ENCODE peak calls at places on chromosomes 2 and 18, in seven cellular contexts. S is IMR-90; B is CD8-positive, alpha-beta T cell; D is transverse colon; K is MM.1S; W is A549; J is BE2C. Y is an unnamed sample.
A peak's percentile ranks its signal among the peaks of the same experiment; 100 is the strongest.

GRCh38 chr2:40824269-40824668 is 372.4 kb upstream of the SLC8A1 start:
- DNase-seq in J (no peak), D (no peak), S (no peak), B (no peak), W (no peak), K (no peak), Y (no peak)

GRCh38 chr18:58359226-58360019 is 269.5 kb downstream of the ALPK2 start:
- DNase-seq in S (peak; percentile 33), J (no peak), W (peak; percentile 9), B (no peak), D (no peak), K (no peak), Y (no peak)

GRCh38 chr2:195543902-195544894 is 112.8 kb upstream of the SLC39A10 start:
- DNase-seq in J (no peak), S (peak; percentile 93), W (peak; percentile 83), K (no peak), B (no peak), D (no peak), Y (no peak)

GRCh38 chr18:6355789-6356589 is 58.7 kb downstream of the L3MBTL4 start:
- DNase-seq in K (no peak), W (peak; percentile 11), D (no peak), S (peak; percentile 40), B (no peak), J (no peak), Y (peak; percentile 71)

GRCh38 chr2:220034356-220035121 is 407.1 kb downstream of the SLC4A3 start:
- DNase-seq in W (no peak), K (no peak), B (no peak), S (peak; percentile 72), D (no peak), J (no peak), Y (no peak)

GRCh38 chr2:118442949-118443348 is 354.7 kb downstream of the INSIG2 start:
- DNase-seq in J (no peak), B (no peak), S (no peak), W (no peak), K (no peak), D (no peak), Y (no peak)

GRCh38 chr2:59893612-59894011 is 659.8 kb downstream of the BCL11A start:
- DNase-seq in J (no peak), D (no peak), S (no peak), W (no peak), K (no peak), B (no peak), Y (no peak)

GRCh38 chr2:200619275-200619674 is 33.5 kb downstream of the AOX1 start:
- DNase-seq in B (no peak), J (no peak), K (no peak), W (peak; percentile 62), D (no peak), S (peak; percentile 42), Y (peak; percentile 67)

GRCh38 chr2:206127656-206128055 is 31.6 kb downstream of the NDUFS1 start:
- DNase-seq in S (peak; percentile 24), B (no peak), W (peak; percentile 49), K (no peak), D (no peak), J (no peak), Y (no peak)

GRCh38 chr2:189056200-189057106 is 82.3 kb downstream of the COL3A1 start:
- DNase-seq in J (no peak), D (no peak), B (no peak), W (no peak), S (peak; percentile 48), K (no peak), Y (no peak)

GRCh38 chr2:2075866-2076265 is 255.2 kb downstream of the MYT1L start:
- DNase-seq in K (no peak), B (no peak), S (no peak), J (peak; percentile 20), W (no peak), D (no peak), Y (no peak)

GRCh38 chr18:54798186-54798585 is 30.1 kb upstream of the RAB27B start:
- DNase-seq in K (no peak), W (no peak), B (no peak), D (no peak), S (no peak), J (no peak), Y (no peak)

GRCh38 chr18:864872-865273 is 39.8 kb upstream of the ADCYAP1 start:
- DNase-seq in J (peak; percentile 69), K (peak; percentile 71), D (peak; percentile 60), B (peak; percentile 60), S (peak; percentile 70), W (peak; percentile 75), Y (peak; percentile 76)

GRCh38 chr18:72935744-72936143 is 68.0 kb upstream of the NETO1 start:
- DNase-seq in D (no peak), S (no peak), J (no peak), W (peak; percentile 2), K (no peak), B (no peak), Y (no peak)

GRCh38 chr2:110852541-110853263 is 120.3 kb downstream of the ACOXL start:
- DNase-seq in J (no peak), K (no peak), D (no peak), W (no peak), S (no peak), B (peak; percentile 58), Y (no peak)

GRCh38 chr2:219171231-219171651 is 1.4 kb upstream of the SLC23A3 start:
- DNase-seq in D (peak; percentile 38), B (peak; percentile 50), K (peak; percentile 46), S (peak; percentile 86), W (peak; percentile 58), J (peak; percentile 62), Y (peak; percentile 61)

GRCh38 chr2:9699139-9699823 is 68.5 kb upstream of the YWHAQ start:
- DNase-seq in J (no peak), K (no peak), D (no peak), S (peak; percentile 86), W (peak; percentile 61), B (no peak), Y (no peak)

GRCh38 chr18:78595924-78596573 is 383.6 kb upstream of the SALL3 start:
- DNase-seq in J (no peak), K (no peak), B (no peak), S (no peak), D (no peak), W (no peak), Y (no peak)

GRCh38 chr2:105294844-105295481 is 34.6 kb downstream of the TGFBRAP1 start:
- DNase-seq in B (no peak), S (peak; percentile 68), J (peak; percentile 76), K (peak; percentile 62), D (no peak), W (peak; percentile 66), Y (peak; percentile 84)

GRCh38 chr2:144550916-144551315 is 31.0 kb upstream of the ZEB2 start:
- DNase-seq in S (peak; percentile 36), B (no peak), J (no peak), D (no peak), K (no peak), W (no peak), Y (no peak)

GRCh38 chr2:200172521-200172920 is 134.0 kb upstream of the SPATS2L start:
- DNase-seq in D (no peak), B (no peak), W (no peak), S (no peak), K (no peak), J (no peak), Y (no peak)

GRCh38 chr2:214103199-214104001 is 307.5 kb upstream of the VWC2L start:
- DNase-seq in J (no peak), K (peak; percentile 72), S (peak; percentile 25), D (peak; percentile 18), B (no peak), W (no peak), Y (no peak)

GRCh38 chr2:46978696-46979095 is 63.1 kb upstream of the MCFD2 start:
- DNase-seq in D (no peak), B (peak; percentile 31), J (no peak), W (no peak), S (no peak), K (no peak), Y (no peak)

GRCh38 chr2:207362716-207363115 is 167.0 kb upstream of the CREB1 start:
- DNase-seq in D (no peak), K (no peak), W (no peak), J (no peak), S (no peak), B (no peak), Y (no peak)

GRCh38 chr2:197179744-197180498 is 130.7 kb downstream of the ANKRD44 start:
- DNase-seq in W (peak; percentile 11), D (no peak), B (no peak), J (peak; percentile 90), S (peak; percentile 92), K (no peak), Y (peak; percentile 66)

GRCh38 chr2:222052934-222053367 is 245.8 kb downstream of the PAX3 start:
- DNase-seq in D (peak; percentile 9), S (no peak), J (peak; percentile 20), K (no peak), W (peak; percentile 5), B (no peak), Y (no peak)

GRCh38 chr2:86753606-86754005 is 33.5 kb downstream of the RMND5A start:
- DNase-seq in K (no peak), S (no peak), B (no peak), J (no peak), D (no peak), W (no peak), Y (no peak)

DNA sequence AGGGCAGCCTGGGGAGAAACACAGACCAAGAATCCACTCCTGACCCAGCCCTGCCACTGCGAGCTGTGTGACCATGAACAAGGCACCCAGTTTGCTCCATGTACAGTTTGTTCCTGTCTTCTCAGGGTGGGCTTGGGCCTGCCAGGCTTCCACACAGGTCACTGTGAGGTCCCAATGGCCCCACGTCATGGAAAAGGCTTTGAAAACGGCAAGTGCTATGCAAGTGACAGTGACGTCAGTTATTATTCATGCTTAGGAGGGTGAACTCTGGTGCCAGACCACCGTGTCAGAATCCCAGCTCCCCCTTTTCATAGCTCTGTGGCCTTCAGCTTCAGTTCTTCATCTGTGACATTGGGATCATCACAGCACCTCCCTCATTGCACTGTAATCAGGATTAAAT is 87.1 kb downstream of the TNS1 start:
- DNase-seq in W (no peak), B (no peak), J (no peak), K (no peak), S (no peak), D (no peak), Y (no peak)
- H3K4me1 ChIP-seq in W (peaks cover 74% of the 10 kb centered on the region), B (no peaks in the 10 kb centered on the region), J (peaks cover 25% of the 10 kb centered on the region), K (no peaks in the 10 kb centered on the region), S (peaks cover 55% of the 10 kb centered on the region), D (peaks cover 97% of the 10 kb centered on the region), Y (peaks cover 74% of the 10 kb centered on the region)

GRCh38 chr18:13416208-13416607 is 197.6 kb downstream of the LDLRAD4 start:
- DNase-seq in D (no peak), J (no peak), S (no peak), B (no peak), K (no peak), W (no peak), Y (no peak)
- H3K4me1 ChIP-seq in D (peaks cover 42% of the 10 kb centered on the region), J (no peaks in the 10 kb centered on the region), S (no peaks in the 10 kb centered on the region), B (peaks cover 19% of the 10 kb centered on the region), K (no peaks in the 10 kb centered on the region), W (no peaks in the 10 kb centered on the region), Y (peaks cover 7% of the 10 kb centered on the region)

DNA sequence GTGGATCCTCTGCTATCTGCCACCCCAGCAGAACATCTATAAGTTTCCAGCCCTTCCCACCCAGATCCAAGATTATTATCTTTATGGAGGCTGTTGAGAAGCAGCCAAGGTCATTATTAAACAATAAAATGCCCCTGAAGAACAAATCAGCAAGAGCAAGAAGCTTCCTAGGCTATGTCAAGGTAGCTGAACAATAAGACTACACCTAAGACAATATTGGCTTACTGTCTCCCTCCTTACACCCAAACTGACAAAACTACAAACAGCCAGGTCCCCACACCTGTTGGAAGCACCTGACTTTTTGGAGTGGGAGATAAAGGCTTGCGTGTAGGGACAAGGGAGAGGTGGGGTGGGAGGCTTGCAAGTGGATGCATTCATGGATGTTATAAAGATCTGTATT is 128.5 kb downstream of the SPTBN1 start:
- DNase-seq in B (no peak), K (no peak), D (no peak), W (no peak), J (no peak), S (no peak), Y (no peak)
- H3K4me1 ChIP-seq in B (peaks cover 95% of the 10 kb centered on the region), K (peaks cover 28% of the 10 kb centered on the region), D (peaks cover 97% of the 10 kb centered on the region), W (peaks cover 100% of the 10 kb centered on the region), J (peaks cover 20% of the 10 kb centered on the region), S (peaks cover 11% of the 10 kb centered on the region), Y (peaks cover 100% of the 10 kb centered on the region)

GRCh38 chr2:26356771-26357170 is 10.2 kb upstream of the ADGRF3 start:
- DNase-seq in B (no peak), W (no peak), K (no peak), D (no peak), J (no peak), S (peak; percentile 21), Y (no peak)
- H3K4me1 ChIP-seq in B (peaks cover 7% of the 10 kb centered on the region), W (peaks cover 45% of the 10 kb centered on the region), K (no peaks in the 10 kb centered on the region), D (peaks cover 7% of the 10 kb centered on the region), J (peaks cover 3% of the 10 kb centered on the region), S (peaks cover 8% of the 10 kb centered on the region), Y (no peaks in the 10 kb centered on the region)